ENCODE peak calls at places on chromosomes 1 and 21, in five cellular contexts. One of them, this sample, is unnamed.

GRCh38 chr21:35011681-35012080 is 37.4 kb downstream of the RUNX1 start:
- DNase-seq in AG10803: no peak
- DNase-seq in neural crest cell: no peak
- DNase-seq in fibroblast of pulmonary artery: no peak
- DNase-seq in fibroblast of villous mesenchyme: peak; percentile 77
- DNase-seq in this sample: no peak

GRCh38 chr21:37763298-37763697 is 153.0 kb downstream of the KCNJ6 start:
- DNase-seq in neural crest cell: no peak
- DNase-seq in AG10803: no peak
- DNase-seq in fibroblast of pulmonary artery: no peak
- DNase-seq in fibroblast of villous mesenchyme: no peak
- DNase-seq in this sample: no peak

GRCh38 chr1:160624464-160624863 is 22.4 kb downstream of the SLAMF1 start:
- DNase-seq in fibroblast of pulmonary artery: no peak
- DNase-seq in fibroblast of villous mesenchyme: no peak
- DNase-seq in AG10803: no peak
- DNase-seq in neural crest cell: no peak
- DNase-seq in this sample: no peak

GRCh38 chr1:228094432-228095016 is 8.6 kb downstream of the C1orf35 start:
- DNase-seq in fibroblast of villous mesenchyme: no peak
- DNase-seq in neural crest cell: no peak
- DNase-seq in AG10803: no peak
- DNase-seq in fibroblast of pulmonary artery: no peak
- DNase-seq in this sample: peak; percentile 20

GRCh38 chr1:160169553-160170399 is 18.4 kb downstream of the ATP1A4 start:
- DNase-seq in fibroblast of pulmonary artery: no peak
- DNase-seq in neural crest cell: peak; percentile 48
- DNase-seq in AG10803: no peak
- DNase-seq in fibroblast of villous mesenchyme: no peak
- DNase-seq in this sample: no peak

GRCh38 chr1:89826594-89826993 is 5.8 kb downstream of the LRRC8D start:
- DNase-seq in neural crest cell: no peak
- DNase-seq in fibroblast of villous mesenchyme: no peak
- DNase-seq in AG10803: no peak
- DNase-seq in fibroblast of pulmonary artery: no peak
- DNase-seq in this sample: no peak

GRCh38 chr1:66274634-66275033 is 259.3 kb upstream of the SGIP1 start:
- DNase-seq in AG10803: peak; percentile 56
- DNase-seq in neural crest cell: no peak
- DNase-seq in fibroblast of villous mesenchyme: peak; percentile 43
- DNase-seq in fibroblast of pulmonary artery: no peak
- DNase-seq in this sample: no peak

GRCh38 chr1:121519042-121519755 is 334.4 kb downstream of the SRGAP2C start:
- DNase-seq in fibroblast of pulmonary artery: no peak
- DNase-seq in AG10803: no peak
- DNase-seq in neural crest cell: peak; percentile 58
- DNase-seq in fibroblast of villous mesenchyme: no peak
- DNase-seq in this sample: peak; percentile 35

GRCh38 chr1:79663916-79664315 is 657.4 kb upstream of the ADGRL4 start:
- DNase-seq in neural crest cell: no peak
- DNase-seq in AG10803: no peak
- DNase-seq in fibroblast of pulmonary artery: peak; percentile 11
- DNase-seq in fibroblast of villous mesenchyme: no peak
- DNase-seq in this sample: no peak

GRCh38 chr1:14593279-14593678 is 5.2 kb upstream of the KAZN start:
- DNase-seq in AG10803: no peak
- DNase-seq in fibroblast of villous mesenchyme: no peak
- DNase-seq in neural crest cell: no peak
- DNase-seq in fibroblast of pulmonary artery: no peak
- DNase-seq in this sample: no peak

GRCh38 chr21:15669247-15669646 is 60.5 kb upstream of the USP25 start:
- DNase-seq in AG10803: peak; percentile 24
- DNase-seq in fibroblast of pulmonary artery: peak; percentile 42
- DNase-seq in neural crest cell: no peak
- DNase-seq in fibroblast of villous mesenchyme: peak; percentile 66
- DNase-seq in this sample: no peak

GRCh38 chr21:44899768-44900558 is 20.7 kb downstream of the ITGB2 start:
- DNase-seq in neural crest cell: no peak
- DNase-seq in fibroblast of pulmonary artery: no peak
- DNase-seq in AG10803: no peak
- DNase-seq in fibroblast of villous mesenchyme: no peak
- DNase-seq in this sample: no peak

GRCh38 chr1:200670215-200671118 is 760 bp upstream of the DDX59 start:
- DNase-seq in AG10803: no peak
- DNase-seq in fibroblast of pulmonary artery: peak; percentile 81
- DNase-seq in fibroblast of villous mesenchyme: peak; percentile 80
- DNase-seq in neural crest cell: no peak
- DNase-seq in this sample: no peak

GRCh38 chr1:203186091-203186445 is 436 bp downstream of the CHI3L1 start:
- DNase-seq in fibroblast of villous mesenchyme: no peak
- DNase-seq in AG10803: no peak
- DNase-seq in fibroblast of pulmonary artery: no peak
- DNase-seq in neural crest cell: no peak
- DNase-seq in this sample: no peak

GRCh38 chr21:15224346-15225086 is 159.7 kb upstream of the NRIP1 start:
- DNase-seq in fibroblast of pulmonary artery: peak; percentile 95
- DNase-seq in fibroblast of villous mesenchyme: peak; percentile 75
- DNase-seq in AG10803: peak; percentile 64
- DNase-seq in neural crest cell: no peak
- DNase-seq in this sample: no peak

GRCh38 chr1:201218409-201218808 is 27.8 kb downstream of the IGFN1 start:
- DNase-seq in fibroblast of pulmonary artery: no peak
- DNase-seq in neural crest cell: no peak
- DNase-seq in fibroblast of villous mesenchyme: no peak
- DNase-seq in AG10803: no peak
- DNase-seq in this sample: no peak

GRCh38 chr21:28615276-28615675 is 377.4 kb downstream of the LTN1 start:
- DNase-seq in neural crest cell: no peak
- DNase-seq in fibroblast of pulmonary artery: peak; percentile 43
- DNase-seq in fibroblast of villous mesenchyme: peak; percentile 26
- DNase-seq in AG10803: peak; percentile 85
- DNase-seq in this sample: no peak

GRCh38 chr1:84668185-84668584 is 22.1 kb downstream of the SSX2IP start:
- DNase-seq in fibroblast of pulmonary artery: peak; percentile 33
- DNase-seq in AG10803: peak; percentile 8
- DNase-seq in neural crest cell: no peak
- DNase-seq in fibroblast of villous mesenchyme: peak; percentile 43
- DNase-seq in this sample: no peak
- TF ChIP-seq CTCF in fibroblast of pulmonary artery: peak; percentile 35
- TF ChIP-seq CTCF in AG10803: no peak
- TF ChIP-seq CTCF in neural crest cell: no peak
- TF ChIP-seq CTCF in fibroblast of villous mesenchyme: peak; percentile 57
- TF ChIP-seq CTCF in this sample: peak; percentile 39

GRCh38 chr1:8463144-8463927 is 145.4 kb downstream of the SLC45A1 start:
- DNase-seq in neural crest cell: no peak
- DNase-seq in fibroblast of villous mesenchyme: peak; percentile 94
- DNase-seq in AG10803: peak; percentile 80
- DNase-seq in fibroblast of pulmonary artery: peak; percentile 82
- DNase-seq in this sample: no peak

GRCh38 chr1:8465692-8466091 is 147.8 kb downstream of the SLC45A1 start:
- DNase-seq in AG10803: no peak
- DNase-seq in fibroblast of pulmonary artery: no peak
- DNase-seq in neural crest cell: no peak
- DNase-seq in fibroblast of villous mesenchyme: no peak
- DNase-seq in this sample: no peak

GRCh38 chr1:8464377-8464776 is 146.5 kb downstream of the SLC45A1 start:
- DNase-seq in fibroblast of villous mesenchyme: no peak
- DNase-seq in neural crest cell: no peak
- DNase-seq in AG10803: no peak
- DNase-seq in fibroblast of pulmonary artery: no peak
- DNase-seq in this sample: no peak

GRCh38 chr1:8467308-8467707 is 149.4 kb downstream of the SLC45A1 start:
- DNase-seq in neural crest cell: no peak
- DNase-seq in fibroblast of pulmonary artery: no peak
- DNase-seq in fibroblast of villous mesenchyme: no peak
- DNase-seq in AG10803: no peak
- DNase-seq in this sample: no peak

GRCh38 chr1:8464987-8465386 is 147.1 kb downstream of the SLC45A1 start:
- DNase-seq in fibroblast of pulmonary artery: peak; percentile 41
- DNase-seq in fibroblast of villous mesenchyme: peak; percentile 85
- DNase-seq in AG10803: peak; percentile 76
- DNase-seq in neural crest cell: no peak
- DNase-seq in this sample: no peak
- TF ChIP-seq CTCF in fibroblast of pulmonary artery: no peak
- TF ChIP-seq CTCF in fibroblast of villous mesenchyme: no peak
- TF ChIP-seq CTCF in AG10803: peak; percentile 49
- TF ChIP-seq CTCF in neural crest cell: no peak
- TF ChIP-seq CTCF in this sample: peak; percentile 30

GRCh38 chr1:67629370-67630075 is 55.5 kb upstream of the GADD45A start:
- DNase-seq in neural crest cell: no peak
- DNase-seq in fibroblast of pulmonary artery: peak; percentile 89
- DNase-seq in AG10803: peak; percentile 86
- DNase-seq in fibroblast of villous mesenchyme: no peak
- DNase-seq in this sample: no peak
- TF ChIP-seq CTCF in neural crest cell: no peak
- TF ChIP-seq CTCF in fibroblast of pulmonary artery: no peak
- TF ChIP-seq CTCF in AG10803: no peak
- TF ChIP-seq CTCF in fibroblast of villous mesenchyme: no peak
- TF ChIP-seq CTCF in this sample: no peak

GRCh38 chr1:115545791-115546733 is 95.7 kb upstream of the VANGL1 start:
- DNase-seq in fibroblast of villous mesenchyme: peak; percentile 83
- DNase-seq in fibroblast of pulmonary artery: peak; percentile 89
- DNase-seq in neural crest cell: peak; percentile 13
- DNase-seq in AG10803: peak; percentile 98
- DNase-seq in this sample: no peak
- TF ChIP-seq CTCF in fibroblast of villous mesenchyme: peak; percentile 73
- TF ChIP-seq CTCF in fibroblast of pulmonary artery: peak; percentile 70
- TF ChIP-seq CTCF in neural crest cell: peak; percentile 57
- TF ChIP-seq CTCF in AG10803: peak; percentile 84
- TF ChIP-seq CTCF in this sample: peak; percentile 59

DNA sequence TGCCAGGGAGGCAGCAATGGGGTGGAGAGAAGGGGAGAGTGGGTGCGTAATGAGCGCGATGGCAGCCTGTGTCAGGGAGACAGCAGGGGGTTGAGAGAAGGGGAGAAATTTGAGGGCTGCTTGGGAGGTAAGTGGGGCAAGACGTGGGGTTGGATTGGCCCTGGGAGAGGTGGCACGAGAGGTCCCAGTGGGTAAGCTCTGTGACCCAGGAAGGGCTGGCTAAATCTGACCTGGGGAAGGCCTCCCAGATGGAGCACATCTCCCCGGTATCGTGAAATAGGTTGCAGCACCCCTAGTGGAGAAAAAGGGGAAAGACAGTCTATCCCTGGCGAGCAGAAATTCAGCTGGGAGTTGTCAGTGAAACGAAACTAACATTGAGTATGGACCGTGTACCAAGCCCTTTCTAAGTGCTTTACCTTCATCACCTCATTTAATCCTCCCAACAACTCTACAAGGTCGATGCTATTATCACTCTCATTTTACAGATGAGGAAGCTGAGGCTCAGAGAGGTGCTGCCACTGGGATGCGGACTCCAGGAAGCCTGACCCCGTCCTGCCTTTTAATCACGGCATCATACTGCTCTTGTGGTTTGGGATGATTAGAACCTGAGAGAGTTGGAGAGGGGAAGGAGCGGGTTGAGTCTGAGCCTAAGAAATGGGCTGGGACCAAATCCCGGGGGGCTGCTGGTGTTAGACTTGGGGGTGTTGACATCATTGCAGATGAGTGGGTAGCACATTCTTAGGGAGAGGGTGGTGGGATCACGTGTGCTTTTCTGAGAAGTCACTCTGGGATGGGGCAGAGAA is 56.6 kb upstream of the RPL11 start:
- DNase-seq in AG10803: peak; percentile 75
- DNase-seq in fibroblast of villous mesenchyme: peak; percentile 84
- DNase-seq in fibroblast of pulmonary artery: peak; percentile 84
- DNase-seq in neural crest cell: peak; percentile 57
- DNase-seq in this sample: peak; percentile 56
- TF ChIP-seq CTCF in AG10803: peak; percentile 93
- TF ChIP-seq CTCF in fibroblast of villous mesenchyme: peak; percentile 88
- TF ChIP-seq CTCF in fibroblast of pulmonary artery: peak; percentile 92
- TF ChIP-seq CTCF in neural crest cell: peak; percentile 91
- TF ChIP-seq CTCF in this sample: peak; percentile 78

DNA sequence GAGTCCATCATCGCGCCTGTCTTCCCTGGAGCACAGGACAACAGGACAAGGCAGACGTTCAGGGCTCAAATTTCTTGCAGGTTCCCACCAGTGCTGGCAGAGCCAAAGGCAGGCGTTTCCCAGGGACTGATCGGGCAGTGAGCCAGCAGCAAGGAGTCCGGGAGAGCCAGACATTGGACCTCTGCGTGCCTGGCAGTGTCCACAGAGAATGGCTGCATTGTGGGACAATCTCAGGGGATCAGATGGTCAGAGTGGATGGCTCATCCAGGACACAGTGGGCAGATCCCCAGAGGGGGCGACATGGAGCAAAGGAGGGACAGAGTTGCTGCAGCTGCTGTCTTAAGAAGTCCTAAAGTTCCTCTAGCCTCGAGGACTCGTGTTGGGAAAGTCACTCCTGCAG is 4.6 kb downstream of the TMEM63A start:
- DNase-seq in neural crest cell: peak; percentile 65
- DNase-seq in fibroblast of pulmonary artery: peak; percentile 59
- DNase-seq in AG10803: peak; percentile 61
- DNase-seq in fibroblast of villous mesenchyme: peak; percentile 64
- DNase-seq in this sample: no peak
- TF ChIP-seq CTCF in neural crest cell: peak; percentile 53
- TF ChIP-seq CTCF in fibroblast of pulmonary artery: peak; percentile 64
- TF ChIP-seq CTCF in AG10803: peak; percentile 69
- TF ChIP-seq CTCF in fibroblast of villous mesenchyme: peak; percentile 69
- TF ChIP-seq CTCF in this sample: peak; percentile 43

DNA sequence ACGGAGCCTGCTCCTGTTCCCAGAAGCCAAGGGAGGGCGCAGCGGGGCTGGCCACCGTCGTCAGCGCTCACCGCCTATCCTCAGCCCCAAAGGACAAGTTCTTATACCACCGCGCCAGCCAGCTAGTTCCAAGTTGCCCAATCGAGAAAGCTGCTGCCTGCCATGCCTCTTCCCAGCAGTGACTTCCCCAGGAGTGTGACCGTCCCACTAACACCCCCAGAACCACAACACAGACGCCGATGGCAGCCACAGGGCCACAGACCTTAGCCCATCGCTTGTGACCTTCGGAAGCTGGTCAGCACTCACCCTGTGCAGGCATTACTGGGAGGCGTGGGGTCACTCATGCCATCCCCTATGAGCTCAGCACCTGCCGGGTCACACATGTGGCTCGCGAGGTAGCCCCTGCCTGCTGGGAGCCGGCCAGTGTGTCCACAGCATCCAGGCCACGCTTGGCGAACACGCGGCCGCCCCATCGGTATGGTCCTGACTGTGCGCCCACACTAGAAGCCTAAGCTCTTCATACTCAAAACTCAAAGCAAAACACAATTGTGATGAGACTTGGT is 20.1 kb downstream of the NADK start:
- DNase-seq in fibroblast of pulmonary artery: no peak
- DNase-seq in neural crest cell: no peak
- DNase-seq in fibroblast of villous mesenchyme: no peak
- DNase-seq in AG10803: no peak
- DNase-seq in this sample: no peak
- TF ChIP-seq CTCF in fibroblast of pulmonary artery: no peak
- TF ChIP-seq CTCF in neural crest cell: no peak
- TF ChIP-seq CTCF in fibroblast of villous mesenchyme: no peak
- TF ChIP-seq CTCF in AG10803: no peak
- TF ChIP-seq CTCF in this sample: no peak